ENCODE peak calls at places on chromosomes 11 and 22, in nine cellular contexts. Q is CD4-positive, CD25-positive, alpha-beta regulatory T cell; D is MG63; X is heart right ventricle; H is PC-9; E is psoas muscle; C is Peyer's patch; K is body of pancreas; M is tibial artery. W is an unnamed sample.

GRCh38 chr11:66479741-66480115 is 506 bp upstream of the DPP3 start:
- DNase-seq in Q (no peak), D (no peak), X (no peak), H (no peak), E (no peak), C (no peak), K (no peak), M (no peak), W (no peak)

GRCh38 chr22:49724030-49724892 is 103.4 kb downstream of the BRD1 start:
- DNase-seq in Q (peak; percentile 17), D (no peak), X (no peak), H (no peak), E (no peak), C (no peak), K (no peak), M (peak; percentile 49), W (peak; percentile 34)

GRCh38 chr11:119729581-119730346 is 764 bp upstream of the NECTIN1 start:
- DNase-seq in Q (no peak), D (peak; percentile 50), X (peak; percentile 72), H (peak; percentile 38), E (peak; percentile 73), C (peak; percentile 76), K (peak; percentile 71), M (peak; percentile 79), W (no peak)

GRCh38 chr11:124739479-124740276 is at the start of gene NRGN:
- DNase-seq in Q (peak; percentile 74), D (peak; percentile 91), X (peak; percentile 93), H (peak; percentile 89), E (peak; percentile 91), C (peak; percentile 95), K (peak; percentile 95), M (peak; percentile 95), W (peak; percentile 83)

GRCh38 chr22:33848251-33848650 is 72.0 kb downstream of the LARGE1 start:
- DNase-seq in Q (no peak), D (peak; percentile 40), X (no peak), H (no peak), E (no peak), C (no peak), K (no peak), M (no peak), W (no peak)

GRCh38 chr11:46271407-46271806 is 6.1 kb upstream of the CREB3L1 start:
- DNase-seq in Q (no peak), D (no peak), X (no peak), H (no peak), E (no peak), C (no peak), K (no peak), M (no peak), W (no peak)

GRCh38 chr22:31538815-31539214 is 42.5 kb downstream of the SFI1 start:
- DNase-seq in Q (no peak), D (no peak), X (no peak), H (no peak), E (no peak), C (no peak), K (no peak), M (no peak), W (no peak)

GRCh38 chr11:12799373-12799835 is 125.2 kb downstream of the TEAD1 start:
- DNase-seq in Q (no peak), D (no peak), X (no peak), H (no peak), E (no peak), C (no peak), K (no peak), M (no peak), W (no peak)

GRCh38 chr11:119422505-119423416 is at the start of gene THY1:
- DNase-seq in Q (no peak), D (peak; percentile 56), X (no peak), H (no peak), E (no peak), C (no peak), K (no peak), M (no peak), W (no peak)

GRCh38 chr22:28208036-28208435 is 289.0 kb upstream of the PITPNB start:
- DNase-seq in Q (no peak), D (no peak), X (no peak), H (no peak), E (no peak), C (no peak), K (no peak), M (no peak), W (no peak)

GRCh38 chr11:65852508-65853248 is 5.3 kb downstream of the CFL1 start:
- DNase-seq in Q (no peak), D (no peak), X (no peak), H (no peak), E (no peak), C (peak; percentile 58), K (no peak), M (peak; percentile 64), W (no peak)

GRCh38 chr11:120057595-120058581 is 80.0 kb downstream of the TRIM29 start:
- DNase-seq in Q (no peak), D (peak; percentile 30), X (no peak), H (no peak), E (peak; percentile 21), C (peak; percentile 80), K (no peak), M (no peak), W (no peak)

GRCh38 chr11:124762077-124762623 is at the start of gene ESAM:
- DNase-seq in Q (peak; percentile 65), D (no peak), X (peak; percentile 74), H (peak; percentile 78), E (peak; percentile 41), C (peak; percentile 81), K (peak; percentile 65), M (peak; percentile 86), W (peak; percentile 68)

DNA sequence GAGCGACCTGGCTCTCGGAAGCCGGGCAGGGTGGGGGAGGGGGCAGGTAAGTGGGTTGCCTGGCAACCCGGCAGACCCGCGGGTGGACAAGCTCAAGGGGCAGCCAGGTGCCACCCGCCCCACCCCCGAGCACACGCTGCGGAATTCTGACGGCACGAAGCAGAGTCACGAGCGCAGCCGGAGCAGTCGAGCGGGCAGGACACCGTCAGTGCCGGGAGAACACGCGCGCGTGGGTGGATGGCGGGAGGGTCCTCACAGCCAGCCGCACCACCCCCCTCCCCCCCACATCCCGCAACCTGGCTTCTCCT is 133.2 kb upstream of the HSD17B12 start:
- DNase-seq in Q (no peak), D (no peak), X (no peak), H (no peak), E (no peak), C (no peak), K (peak; percentile 36), M (no peak), W (no peak)
- H3K4me3 ChIP-seq in Q (no peak overlapping the region), D (peak overlapping the region; percentile 15), X (peak overlapping the region; percentile 26), H (no peak overlapping the region), E (peak overlapping the region; percentile 48), C (no peak overlapping the region), K (no peak overlapping the region), M (peak overlapping the region; percentile 28), W (no peak overlapping the region)

DNA sequence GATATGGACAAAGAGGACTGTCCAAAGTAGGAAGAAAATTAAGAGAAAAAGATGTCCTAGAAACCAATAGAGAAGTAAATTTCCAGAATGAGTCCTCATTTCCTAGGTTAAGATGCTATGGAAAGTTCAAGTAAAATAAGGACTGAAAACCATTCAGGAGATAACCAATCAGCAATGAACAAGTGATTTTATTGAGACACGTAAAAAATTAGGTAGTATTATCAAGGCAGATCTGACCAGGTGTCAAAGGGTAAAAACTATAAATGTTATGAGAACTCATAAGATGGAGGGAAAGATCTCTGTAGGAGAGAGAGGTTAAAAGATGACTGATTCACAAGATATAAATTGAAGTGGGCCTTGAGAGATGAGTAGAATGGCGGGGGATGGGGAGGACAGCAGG is 50.2 kb downstream of the SPATA19 start:
- DNase-seq in Q (no peak), D (no peak), X (no peak), H (no peak), E (no peak), C (no peak), K (no peak), M (no peak), W (no peak)
- H3K9me3 ChIP-seq in Q (peaks cover 10% of the 10 kb centered on the region), D (no peaks in the 10 kb centered on the region), X (peaks cover 7% of the 10 kb centered on the region), H (no peaks in the 10 kb centered on the region), E (no peaks in the 10 kb centered on the region), C (no peaks in the 10 kb centered on the region), K (peaks cover 11% of the 10 kb centered on the region), M (no peaks in the 10 kb centered on the region), W (no peaks in the 10 kb centered on the region)

GRCh38 chr11:83349371-83349770 is 63.2 kb upstream of the CCDC90B start:
- DNase-seq in Q (no peak), D (no peak), X (no peak), H (no peak), E (no peak), C (no peak), K (no peak), M (no peak), W (no peak)

GRCh38 chr11:83355406-83355805 is 69.2 kb upstream of the CCDC90B start:
- DNase-seq in Q (no peak), D (no peak), X (no peak), H (no peak), E (no peak), C (no peak), K (no peak), M (no peak), W (no peak)

GRCh38 chr11:83350187-83350586 is 64.0 kb upstream of the CCDC90B start:
- DNase-seq in Q (no peak), D (no peak), X (no peak), H (no peak), E (no peak), C (no peak), K (no peak), M (no peak), W (no peak)
- H3K4me3 ChIP-seq in Q (no peak overlapping the region), D (no peak overlapping the region), X (no peak overlapping the region), H (no peak overlapping the region), E (no peak overlapping the region), C (no peak overlapping the region), K (no peak overlapping the region), M (no peak overlapping the region), W (no peak overlapping the region)

GRCh38 chr22:46397951-46398350 is 62.4 kb downstream of the TRMU start:
- DNase-seq in Q (no peak), D (no peak), X (no peak), H (no peak), E (no peak), C (no peak), K (no peak), M (no peak), W (no peak)

GRCh38 chr22:46402505-46402904 is 67.0 kb downstream of the TRMU start:
- DNase-seq in Q (no peak), D (no peak), X (no peak), H (no peak), E (no peak), C (no peak), K (no peak), M (no peak), W (no peak)

GRCh38 chr22:46401370-46401769 is 65.9 kb downstream of the TRMU start:
- DNase-seq in Q (no peak), D (no peak), X (no peak), H (no peak), E (no peak), C (no peak), K (no peak), M (no peak), W (no peak)

GRCh38 chr22:46397514-46397913 is 62.0 kb downstream of the TRMU start:
- DNase-seq in Q (no peak), D (no peak), X (no peak), H (no peak), E (no peak), C (no peak), K (no peak), M (no peak), W (no peak)

DNA sequence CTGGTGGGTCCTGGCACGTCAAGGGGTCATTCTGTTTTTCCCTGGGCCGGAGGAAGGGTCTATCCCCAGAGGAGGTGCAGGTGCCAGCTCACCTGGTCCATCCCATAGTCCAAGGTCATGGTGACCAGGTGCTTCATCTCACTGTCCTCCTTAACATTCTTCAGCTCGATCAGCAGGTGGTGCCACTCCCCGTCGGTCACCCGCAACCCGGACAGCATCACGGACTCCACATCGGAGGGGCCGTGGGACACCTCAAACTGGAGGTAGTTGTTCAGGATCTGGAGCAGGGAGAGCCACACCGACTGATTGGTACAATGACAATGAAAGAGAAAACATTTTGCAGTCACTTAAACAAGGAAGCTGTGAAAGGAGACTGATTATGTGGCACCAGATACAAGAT is 64.1 kb downstream of the TRMU start:
- DNase-seq in Q (no peak), D (no peak), X (no peak), H (no peak), E (no peak), C (no peak), K (no peak), M (no peak), W (no peak)
- H3K9me3 ChIP-seq in Q (no peaks in the 10 kb centered on the region), D (no peaks in the 10 kb centered on the region), X (no peaks in the 10 kb centered on the region), H (no peaks in the 10 kb centered on the region), E (no peaks in the 10 kb centered on the region), C (no peaks in the 10 kb centered on the region), K (no peaks in the 10 kb centered on the region), M (no peaks in the 10 kb centered on the region), W (no peaks in the 10 kb centered on the region)